ENCODE peak calls at places on chromosome 5, in six cellular contexts. Y, O, N, W, V and H are unnamed samples. For H3K4me1 and H3K36me3, the result is how much of the 10 kb centered on the place peaks cover.

GRCh38 chr5:159033351-159033657 is 66.4 kb downstream of the EBF1 start:
- DNase-seq in Y (no peak), O (no peak), N (no peak), W (no peak), V (no peak), H (no peak)

GRCh38 chr5:139653616-139654015 is 5.5 kb downstream of the CXXC5 start:
- DNase-seq in Y (peak), O (peak), N (no peak), W (no peak), V (no peak), H (peak)

GRCh38 chr5:154318691-154319090 is 127.1 kb upstream of the SAP30L start:
- DNase-seq in Y (no peak), O (no peak), N (no peak), W (no peak), V (no peak), H (no peak)

GRCh38 chr5:129172561-129172960 is 78.0 kb downstream of the ISOC1 start:
- DNase-seq in Y (no peak), O (no peak), N (no peak), W (no peak), V (no peak), H (no peak)

GRCh38 chr5:671459-672328 is 21.5 kb downstream of the TPPP start:
- DNase-seq in Y (peak), O (peak), N (peak), W (peak), V (peak), H (peak)

GRCh38 chr5:68251386-68251785 is 35.8 kb downstream of the PIK3R1 start:
- DNase-seq in Y (no peak), O (no peak), N (peak), W (no peak), V (no peak), H (no peak)

GRCh38 chr5:2751592-2752021 is at the start of gene IRX2:
- DNase-seq in Y (no peak), O (no peak), N (peak), W (no peak), V (peak), H (peak)

GRCh38 chr5:89707891-89708290 is 701.7 kb downstream of the CETN3 start:
- DNase-seq in Y (no peak), O (no peak), N (no peak), W (no peak), V (no peak), H (no peak)

GRCh38 chr5:61252643-61252925 is 79.5 kb upstream of the ZSWIM6 start:
- DNase-seq in Y (no peak), O (no peak), N (no peak), W (no peak), V (no peak), H (no peak)

GRCh38 chr5:66958126-66958983 is 238.2 kb downstream of the CD180 start:
- DNase-seq in Y (no peak), O (no peak), N (no peak), W (no peak), V (no peak), H (no peak)

GRCh38 chr5:52466749-52467148 is 321.0 kb upstream of the ITGA1 start:
- DNase-seq in Y (no peak), O (no peak), N (no peak), W (no peak), V (no peak), H (no peak)

GRCh38 chr5:54411176-54411575 is 44.3 kb upstream of the HSPB3 start:
- DNase-seq in Y (no peak), O (no peak), N (no peak), W (no peak), V (no peak), H (no peak)

GRCh38 chr5:1130218-1130946 is 18.5 kb upstream of the SLC12A7 start:
- DNase-seq in Y (peak), O (peak), N (peak), W (no peak), V (no peak), H (peak)

GRCh38 chr5:178212241-178213002 is 8.1 kb downstream of the HNRNPAB start:
- DNase-seq in Y (no peak), O (no peak), N (no peak), W (peak), V (no peak), H (peak)
- H3K4me1 ChIP-seq in Y (under half), O (under half), N (under half), W (under half), V (under half), H (under half)

GRCh38 chr5:127519527-127519926 is 2.1 kb downstream of the PRRC1 start:
- DNase-seq in Y (no peak), O (no peak), N (no peak), W (no peak), V (no peak), H (no peak)
- H3K36me3 ChIP-seq in Y (under half), O (half or more), N (under half), W (under half), V (under half), H (under half)

DNA sequence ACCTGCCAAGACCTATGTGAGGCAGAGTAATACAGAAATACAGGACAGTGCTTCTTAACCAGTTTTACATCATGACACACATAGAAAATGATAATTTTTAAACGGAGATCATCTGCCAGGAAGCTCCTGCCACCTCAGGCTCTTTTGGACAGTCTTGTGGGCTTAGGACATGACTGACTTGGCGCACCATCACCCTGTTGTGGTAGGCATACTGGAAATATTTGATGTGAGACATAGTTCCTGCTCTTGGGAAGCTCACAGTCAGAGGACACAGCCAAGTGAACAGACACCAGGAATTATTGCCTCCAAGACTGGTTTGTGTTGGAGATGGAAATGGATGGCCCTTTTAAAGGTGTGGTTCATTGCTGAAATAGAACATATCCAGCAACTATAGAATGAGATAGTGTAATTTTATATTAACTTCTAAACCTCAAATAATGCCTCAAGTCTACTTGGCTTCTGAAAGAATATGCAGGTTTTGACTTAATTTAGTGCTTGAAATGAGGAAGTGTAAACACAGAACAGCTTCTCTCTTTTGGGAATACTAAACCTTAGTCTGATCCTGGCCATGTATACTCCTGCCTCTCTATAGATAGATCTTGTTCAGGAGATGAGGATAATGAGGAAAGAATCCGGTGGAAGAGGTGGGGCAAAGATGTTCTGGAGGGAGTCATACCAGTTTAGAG is 19.7 kb downstream of the CPEB4 start:
- DNase-seq in Y (no peak), O (no peak), N (peak), W (no peak), V (no peak), H (no peak)
- H3K4me1 ChIP-seq in Y (under half), O (half or more), N (half or more), W (under half), V (under half), H (under half)

DNA sequence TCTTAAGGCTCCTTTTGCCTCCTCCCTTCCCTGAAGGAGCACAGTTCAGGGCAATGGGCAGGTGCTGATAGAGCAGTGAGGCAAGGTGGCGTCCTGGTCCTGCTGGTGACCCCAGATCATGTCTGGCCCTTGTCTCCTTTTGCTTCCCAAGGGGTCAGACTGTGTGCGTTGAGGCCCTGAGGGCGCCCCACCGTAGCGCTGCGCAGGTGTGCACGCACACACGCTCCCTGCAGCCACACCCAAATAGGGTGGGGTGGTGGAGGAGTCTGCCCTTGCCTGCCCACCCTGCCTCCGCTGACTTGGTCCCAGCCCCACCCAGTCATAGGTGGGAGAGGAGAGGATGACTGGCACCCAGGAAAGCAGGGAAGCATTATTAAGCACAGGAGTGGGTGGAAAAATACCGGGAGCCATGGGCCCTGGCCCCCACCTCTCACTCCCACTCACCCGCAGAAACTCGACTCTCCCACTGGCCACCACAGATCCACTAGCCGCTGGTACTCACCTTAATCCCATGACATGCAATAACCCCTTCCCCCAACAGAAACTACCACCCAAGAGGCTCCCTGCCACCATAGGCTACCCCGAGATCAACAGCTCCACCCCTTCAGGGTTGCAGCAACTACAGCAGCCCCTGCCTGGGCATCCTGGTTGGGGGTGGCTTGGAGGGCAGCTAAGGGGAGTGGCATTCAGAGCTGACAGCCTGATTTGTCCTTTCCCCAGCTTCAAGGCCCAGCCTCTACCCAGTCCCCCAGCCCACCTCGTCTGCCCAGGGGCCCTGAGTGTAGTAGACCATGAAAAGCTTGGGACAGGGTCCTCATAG is 16.8 kb downstream of the PDLIM4 start:
- DNase-seq in Y (no peak), O (no peak), N (no peak), W (peak), V (no peak), H (peak)
- H3K36me3 ChIP-seq in Y (under half), O (under half), N (under half), W (under half), V (under half), H (under half)

DNA sequence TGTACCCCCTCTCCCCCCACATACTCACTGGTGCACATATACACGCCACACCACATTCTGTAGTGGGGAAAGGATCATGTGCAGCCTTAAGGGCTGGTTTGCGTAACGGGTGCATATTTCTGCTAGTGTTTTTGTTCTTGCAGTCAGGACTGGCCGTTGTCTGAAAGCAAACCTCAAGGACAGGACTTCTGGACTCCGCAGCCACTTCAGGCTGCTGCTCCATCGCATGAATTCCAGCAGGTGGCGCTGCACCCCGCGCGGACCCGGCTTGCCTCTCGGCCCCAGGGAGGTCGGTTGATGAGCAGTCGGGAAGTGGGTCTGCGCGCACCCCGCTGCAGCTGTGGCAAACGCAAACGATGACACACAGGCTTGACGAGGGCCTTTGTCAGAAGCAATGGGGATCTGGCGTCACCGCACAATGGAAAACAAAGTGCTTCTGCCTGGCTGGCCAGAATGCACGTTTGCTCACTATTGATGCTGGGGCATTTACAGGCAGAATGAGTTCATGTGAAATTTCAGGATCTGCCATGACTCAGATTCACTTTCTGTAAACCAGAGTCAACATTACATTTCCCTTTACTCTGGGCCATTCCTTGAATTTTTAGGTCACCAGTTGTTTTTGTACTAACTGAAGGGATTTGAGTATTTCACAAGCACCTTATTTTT is 36.3 kb upstream of the GLRX start:
- DNase-seq in Y (peak), O (peak), N (peak), W (peak), V (peak), H (peak)
- H3K4me1 ChIP-seq in Y (half or more), O (under half), N (half or more), W (under half), V (under half), H (under half)

DNA sequence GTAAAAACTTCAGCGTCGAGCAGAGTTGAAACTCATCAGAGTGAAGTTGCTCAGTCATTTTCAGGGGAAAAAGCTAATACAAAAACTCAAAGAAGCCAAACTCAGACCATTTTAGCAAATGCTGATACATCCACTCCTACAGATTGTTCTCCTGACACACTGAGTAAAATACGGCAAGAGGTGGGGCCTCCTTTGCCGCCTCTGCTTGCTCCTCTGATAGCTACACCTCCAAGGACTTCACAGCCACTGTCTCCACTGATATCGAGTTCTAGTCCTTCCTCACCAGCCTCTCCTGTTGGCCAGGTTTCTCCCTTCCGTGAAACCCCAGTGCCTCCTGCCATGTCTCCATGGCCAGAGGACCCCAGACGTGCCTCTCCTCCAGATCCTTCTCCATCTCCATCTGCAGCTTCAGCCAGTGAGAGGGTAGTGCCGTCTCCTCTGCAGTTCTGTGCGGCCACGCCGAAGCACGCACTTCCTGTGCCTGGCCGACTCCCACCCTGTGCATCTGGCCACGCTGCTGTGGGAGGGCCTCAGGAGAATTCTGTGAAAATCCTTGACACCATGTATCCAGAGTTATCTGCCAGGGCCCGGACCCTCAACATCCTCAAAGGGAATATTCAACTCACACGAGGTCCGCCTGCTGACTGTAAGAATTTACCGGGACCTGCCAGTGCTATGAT is 41.7 kb downstream of the ICE1 start:
- DNase-seq in Y (no peak), O (no peak), N (no peak), W (no peak), V (no peak), H (no peak)
- H3K36me3 ChIP-seq in Y (under half), O (half or more), N (half or more), W (half or more), V (under half), H (half or more)

GRCh38 chr5:73636408-73636807 is 10.4 kb downstream of the ARHGEF28 start:
- DNase-seq in Y (no peak), O (no peak), N (no peak), W (no peak), V (no peak), H (no peak)
- H3K4me1 ChIP-seq in Y (under half), O (under half), N (under half), W (under half), V (under half), H (under half)

DNA sequence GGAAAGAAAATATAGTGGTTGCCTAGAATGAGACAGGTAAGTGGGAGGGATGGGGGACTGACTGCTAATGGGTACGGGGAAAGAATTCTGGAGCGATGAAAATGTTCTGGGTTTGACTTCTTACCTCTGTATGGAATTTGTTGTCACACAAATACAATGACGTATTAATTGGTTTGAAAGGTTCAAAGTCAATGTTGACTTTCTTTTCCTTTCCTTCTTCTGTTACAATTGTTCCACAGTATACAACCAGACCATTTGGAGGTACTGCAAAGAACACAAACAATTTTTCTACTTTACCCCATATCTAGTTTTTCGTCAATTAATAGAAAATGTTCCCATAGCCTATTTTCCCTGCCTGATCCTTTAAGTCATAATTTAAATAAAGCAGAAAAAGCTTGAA is 25.6 kb downstream of the ETF1 start:
- DNase-seq in Y (no peak), O (no peak), N (no peak), W (no peak), V (no peak), H (no peak)
- H3K36me3 ChIP-seq in Y (under half), O (half or more), N (under half), W (half or more), V (under half), H (under half)

GRCh38 chr5:39206630-39207319 is 12.6 kb downstream of the FYB1 start:
- DNase-seq in Y (no peak), O (no peak), N (no peak), W (no peak), V (no peak), H (no peak)

GRCh38 chr5:39209924-39210323 is 9.4 kb downstream of the FYB1 start:
- DNase-seq in Y (no peak), O (no peak), N (no peak), W (peak), V (no peak), H (peak)

GRCh38 chr5:39208471-39208870 is 10.9 kb downstream of the FYB1 start:
- DNase-seq in Y (no peak), O (no peak), N (no peak), W (no peak), V (no peak), H (no peak)

GRCh38 chr5:39205550-39205949 is 13.8 kb downstream of the FYB1 start:
- DNase-seq in Y (no peak), O (no peak), N (no peak), W (no peak), V (no peak), H (no peak)

DNA sequence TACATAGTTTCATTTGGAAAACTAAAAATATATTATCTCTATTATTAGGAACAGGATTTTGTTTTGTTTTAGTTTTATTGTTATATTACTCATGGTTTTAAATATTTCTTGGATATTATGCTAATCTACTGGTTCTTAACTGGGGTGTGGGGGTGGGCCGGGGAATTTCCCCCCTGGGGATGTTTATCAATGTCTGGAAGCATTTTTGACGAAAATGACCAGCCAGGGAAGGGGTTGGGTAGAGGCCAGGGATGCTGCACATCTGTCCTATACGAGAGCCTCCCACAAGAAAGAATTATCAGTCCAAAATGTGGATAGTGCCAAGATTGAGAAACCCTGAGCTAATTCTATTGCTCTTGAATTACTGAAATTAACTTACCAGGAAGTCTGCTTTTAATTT is 11.7 kb downstream of the FYB1 start:
- DNase-seq in Y (no peak), O (no peak), N (no peak), W (no peak), V (no peak), H (no peak)
- H3K4me1 ChIP-seq in Y (under half), O (under half), N (under half), W (half or more), V (under half), H (under half)